ENCODE peak calls at places on chromosome 6, in nine cellular contexts. One of them, this sample, is unnamed.

GRCh38 chr6:168648730-168649129 is 207.7 kb downstream of the SMOC2 start:
- DNase-seq in AG09319: no peak
- DNase-seq in heart left ventricle: no peak
- DNase-seq in NCI-H2029 treated with DMSO at 0.1 percent for 48 hours: no peak
- DNase-seq in aorta: no peak
- DNase-seq in activated T-cell treated with anti-CD3 and anti-CD28 coated beads, Interleukin-2, amount 50 U/mL, for 48 hours: no peak
- DNase-seq in naive B cell: no peak
- DNase-seq in cardiac fibroblast: no peak
- DNase-seq in fibroblast of the aortic adventitia: no peak
- DNase-seq in this sample: no peak

GRCh38 chr6:45915776-45916348 is 99.8 kb downstream of the CLIC5 start:
- DNase-seq in AG09319: no peak
- DNase-seq in heart left ventricle: no peak
- DNase-seq in NCI-H2029 treated with DMSO at 0.1 percent for 48 hours: no peak
- DNase-seq in aorta: no peak
- DNase-seq in activated T-cell treated with anti-CD3 and anti-CD28 coated beads, Interleukin-2, amount 50 U/mL, for 48 hours: no peak
- DNase-seq in naive B cell: no peak
- DNase-seq in cardiac fibroblast: no peak
- DNase-seq in fibroblast of the aortic adventitia: no peak
- DNase-seq in this sample: no peak

GRCh38 chr6:31762878-31763616 is 591 bp downstream of the SAPCD1 start:
- DNase-seq in AG09319: no peak
- DNase-seq in heart left ventricle: no peak
- DNase-seq in NCI-H2029 treated with DMSO at 0.1 percent for 48 hours: no peak
- DNase-seq in aorta: no peak
- DNase-seq in activated T-cell treated with anti-CD3 and anti-CD28 coated beads, Interleukin-2, amount 50 U/mL, for 48 hours: no peak
- DNase-seq in naive B cell: no peak
- DNase-seq in cardiac fibroblast: no peak
- DNase-seq in fibroblast of the aortic adventitia: no peak
- DNase-seq in this sample: no peak

GRCh38 chr6:121319112-121319553 is 15.1 kb downstream of the TBC1D32 start:
- DNase-seq in AG09319: no peak
- DNase-seq in heart left ventricle: no peak
- DNase-seq in NCI-H2029 treated with DMSO at 0.1 percent for 48 hours: no peak
- DNase-seq in aorta: no peak
- DNase-seq in activated T-cell treated with anti-CD3 and anti-CD28 coated beads, Interleukin-2, amount 50 U/mL, for 48 hours: no peak
- DNase-seq in naive B cell: no peak
- DNase-seq in cardiac fibroblast: peak; percentile 60
- DNase-seq in fibroblast of the aortic adventitia: peak; percentile 56
- DNase-seq in this sample: no peak

GRCh38 chr6:166488081-166488685 is 98.3 kb downstream of the RAMACL start:
- DNase-seq in AG09319: no peak
- DNase-seq in heart left ventricle: peak; percentile 70
- DNase-seq in NCI-H2029 treated with DMSO at 0.1 percent for 48 hours: no peak
- DNase-seq in aorta: peak; percentile 86
- DNase-seq in activated T-cell treated with anti-CD3 and anti-CD28 coated beads, Interleukin-2, amount 50 U/mL, for 48 hours: peak; percentile 75
- DNase-seq in naive B cell: peak; percentile 78
- DNase-seq in cardiac fibroblast: peak; percentile 67
- DNase-seq in fibroblast of the aortic adventitia: peak; percentile 23
- DNase-seq in this sample: no peak

GRCh38 chr6:3899061-3899460 is 49.9 kb downstream of the FAM50B start:
- DNase-seq in AG09319: no peak
- DNase-seq in heart left ventricle: no peak
- DNase-seq in NCI-H2029 treated with DMSO at 0.1 percent for 48 hours: no peak
- DNase-seq in aorta: no peak
- DNase-seq in activated T-cell treated with anti-CD3 and anti-CD28 coated beads, Interleukin-2, amount 50 U/mL, for 48 hours: no peak
- DNase-seq in naive B cell: no peak
- DNase-seq in cardiac fibroblast: no peak
- DNase-seq in fibroblast of the aortic adventitia: peak; percentile 53
- DNase-seq in this sample: no peak

GRCh38 chr6:95545691-95546090 is 31.6 kb upstream of the MANEA start:
- DNase-seq in AG09319: no peak
- DNase-seq in heart left ventricle: no peak
- DNase-seq in NCI-H2029 treated with DMSO at 0.1 percent for 48 hours: no peak
- DNase-seq in aorta: no peak
- DNase-seq in activated T-cell treated with anti-CD3 and anti-CD28 coated beads, Interleukin-2, amount 50 U/mL, for 48 hours: no peak
- DNase-seq in naive B cell: no peak
- DNase-seq in cardiac fibroblast: peak; percentile 23
- DNase-seq in fibroblast of the aortic adventitia: no peak
- DNase-seq in this sample: no peak

GRCh38 chr6:122207794-122208193 is 191.7 kb upstream of the HSF2 start:
- DNase-seq in AG09319: no peak
- DNase-seq in heart left ventricle: no peak
- DNase-seq in NCI-H2029 treated with DMSO at 0.1 percent for 48 hours: no peak
- DNase-seq in aorta: no peak
- DNase-seq in activated T-cell treated with anti-CD3 and anti-CD28 coated beads, Interleukin-2, amount 50 U/mL, for 48 hours: no peak
- DNase-seq in naive B cell: no peak
- DNase-seq in cardiac fibroblast: no peak
- DNase-seq in fibroblast of the aortic adventitia: peak; percentile 26
- DNase-seq in this sample: no peak

GRCh38 chr6:16481680-16482079 is 243.3 kb downstream of the GMPR start:
- DNase-seq in AG09319: no peak
- DNase-seq in heart left ventricle: no peak
- DNase-seq in NCI-H2029 treated with DMSO at 0.1 percent for 48 hours: no peak
- DNase-seq in aorta: no peak
- DNase-seq in activated T-cell treated with anti-CD3 and anti-CD28 coated beads, Interleukin-2, amount 50 U/mL, for 48 hours: peak; percentile 54
- DNase-seq in naive B cell: no peak
- DNase-seq in cardiac fibroblast: no peak
- DNase-seq in fibroblast of the aortic adventitia: no peak
- DNase-seq in this sample: no peak

GRCh38 chr6:33988121-33989015 is 157.5 kb downstream of the GRM4 start:
- DNase-seq in AG09319: no peak
- DNase-seq in heart left ventricle: no peak
- DNase-seq in NCI-H2029 treated with DMSO at 0.1 percent for 48 hours: peak; percentile 80
- DNase-seq in aorta: no peak
- DNase-seq in activated T-cell treated with anti-CD3 and anti-CD28 coated beads, Interleukin-2, amount 50 U/mL, for 48 hours: no peak
- DNase-seq in naive B cell: no peak
- DNase-seq in cardiac fibroblast: no peak
- DNase-seq in fibroblast of the aortic adventitia: no peak
- DNase-seq in this sample: no peak

GRCh38 chr6:129719692-129720091 is 9.7 kb upstream of the ARHGAP18 start:
- DNase-seq in AG09319: no peak
- DNase-seq in heart left ventricle: no peak
- DNase-seq in NCI-H2029 treated with DMSO at 0.1 percent for 48 hours: no peak
- DNase-seq in aorta: no peak
- DNase-seq in activated T-cell treated with anti-CD3 and anti-CD28 coated beads, Interleukin-2, amount 50 U/mL, for 48 hours: no peak
- DNase-seq in naive B cell: no peak
- DNase-seq in cardiac fibroblast: peak; percentile 40
- DNase-seq in fibroblast of the aortic adventitia: peak; percentile 74
- DNase-seq in this sample: no peak

GRCh38 chr6:135212020-135212806 is 31.1 kb downstream of the MYB start:
- DNase-seq in AG09319: no peak
- DNase-seq in heart left ventricle: no peak
- DNase-seq in NCI-H2029 treated with DMSO at 0.1 percent for 48 hours: no peak
- DNase-seq in aorta: no peak
- DNase-seq in activated T-cell treated with anti-CD3 and anti-CD28 coated beads, Interleukin-2, amount 50 U/mL, for 48 hours: peak; percentile 44
- DNase-seq in naive B cell: no peak
- DNase-seq in cardiac fibroblast: no peak
- DNase-seq in fibroblast of the aortic adventitia: peak; percentile 21
- DNase-seq in this sample: no peak

GRCh38 chr6:53928641-53929339 is 134.0 kb downstream of the LRRC1 start:
- DNase-seq in AG09319: no peak
- DNase-seq in heart left ventricle: no peak
- DNase-seq in NCI-H2029 treated with DMSO at 0.1 percent for 48 hours: no peak
- DNase-seq in aorta: no peak
- DNase-seq in activated T-cell treated with anti-CD3 and anti-CD28 coated beads, Interleukin-2, amount 50 U/mL, for 48 hours: no peak
- DNase-seq in naive B cell: no peak
- DNase-seq in cardiac fibroblast: no peak
- DNase-seq in fibroblast of the aortic adventitia: peak; percentile 12
- DNase-seq in this sample: no peak

GRCh38 chr6:139112146-139112545 is 22.7 kb upstream of the HECA start:
- DNase-seq in AG09319: no peak
- DNase-seq in heart left ventricle: no peak
- DNase-seq in NCI-H2029 treated with DMSO at 0.1 percent for 48 hours: no peak
- DNase-seq in aorta: no peak
- DNase-seq in activated T-cell treated with anti-CD3 and anti-CD28 coated beads, Interleukin-2, amount 50 U/mL, for 48 hours: no peak
- DNase-seq in naive B cell: no peak
- DNase-seq in cardiac fibroblast: no peak
- DNase-seq in fibroblast of the aortic adventitia: no peak
- DNase-seq in this sample: no peak

GRCh38 chr6:126307859-126308258 is 32.1 kb upstream of the CENPW start:
- DNase-seq in AG09319: no peak
- DNase-seq in heart left ventricle: no peak
- DNase-seq in NCI-H2029 treated with DMSO at 0.1 percent for 48 hours: no peak
- DNase-seq in aorta: no peak
- DNase-seq in activated T-cell treated with anti-CD3 and anti-CD28 coated beads, Interleukin-2, amount 50 U/mL, for 48 hours: no peak
- DNase-seq in naive B cell: no peak
- DNase-seq in cardiac fibroblast: peak; percentile 81
- DNase-seq in fibroblast of the aortic adventitia: peak; percentile 87
- DNase-seq in this sample: no peak

GRCh38 chr6:149917679-149918078 is 5.2 kb downstream of the RAET1G start:
- DNase-seq in AG09319: no peak
- DNase-seq in heart left ventricle: no peak
- DNase-seq in NCI-H2029 treated with DMSO at 0.1 percent for 48 hours: no peak
- DNase-seq in aorta: no peak
- DNase-seq in activated T-cell treated with anti-CD3 and anti-CD28 coated beads, Interleukin-2, amount 50 U/mL, for 48 hours: peak; percentile 6
- DNase-seq in naive B cell: no peak
- DNase-seq in cardiac fibroblast: no peak
- DNase-seq in fibroblast of the aortic adventitia: no peak
- DNase-seq in this sample: no peak

GRCh38 chr6:54307412-54308036 is 717 bp upstream of the TINAG start:
- DNase-seq in AG09319: no peak
- DNase-seq in heart left ventricle: no peak
- DNase-seq in NCI-H2029 treated with DMSO at 0.1 percent for 48 hours: no peak
- DNase-seq in aorta: no peak
- DNase-seq in activated T-cell treated with anti-CD3 and anti-CD28 coated beads, Interleukin-2, amount 50 U/mL, for 48 hours: no peak
- DNase-seq in naive B cell: no peak
- DNase-seq in cardiac fibroblast: no peak
- DNase-seq in fibroblast of the aortic adventitia: no peak
- DNase-seq in this sample: no peak

GRCh38 chr6:157759028-157759427 is 64.0 kb upstream of the SNX9 start:
- DNase-seq in AG09319: no peak
- DNase-seq in heart left ventricle: no peak
- DNase-seq in NCI-H2029 treated with DMSO at 0.1 percent for 48 hours: no peak
- DNase-seq in aorta: no peak
- DNase-seq in activated T-cell treated with anti-CD3 and anti-CD28 coated beads, Interleukin-2, amount 50 U/mL, for 48 hours: no peak
- DNase-seq in naive B cell: no peak
- DNase-seq in cardiac fibroblast: no peak
- DNase-seq in fibroblast of the aortic adventitia: no peak
- DNase-seq in this sample: no peak

GRCh38 chr6:102039450-102039849 is 645.9 kb downstream of the GRIK2 start:
- DNase-seq in AG09319: no peak
- DNase-seq in heart left ventricle: no peak
- DNase-seq in NCI-H2029 treated with DMSO at 0.1 percent for 48 hours: no peak
- DNase-seq in aorta: no peak
- DNase-seq in activated T-cell treated with anti-CD3 and anti-CD28 coated beads, Interleukin-2, amount 50 U/mL, for 48 hours: no peak
- DNase-seq in naive B cell: no peak
- DNase-seq in cardiac fibroblast: no peak
- DNase-seq in fibroblast of the aortic adventitia: no peak
- DNase-seq in this sample: no peak

GRCh38 chr6:165308926-165309731 is at the start of gene C6orf118:
- DNase-seq in AG09319: no peak
- DNase-seq in heart left ventricle: peak; percentile 59
- DNase-seq in NCI-H2029 treated with DMSO at 0.1 percent for 48 hours: peak; percentile 43
- DNase-seq in aorta: no peak
- DNase-seq in activated T-cell treated with anti-CD3 and anti-CD28 coated beads, Interleukin-2, amount 50 U/mL, for 48 hours: peak; percentile 16
- DNase-seq in naive B cell: no peak
- DNase-seq in cardiac fibroblast: peak; percentile 84
- DNase-seq in fibroblast of the aortic adventitia: peak; percentile 61
- DNase-seq in this sample: no peak

GRCh38 chr6:4491501-4492260 is 284.5 kb upstream of the CDYL start:
- DNase-seq in AG09319: no peak
- DNase-seq in heart left ventricle: no peak
- DNase-seq in NCI-H2029 treated with DMSO at 0.1 percent for 48 hours: no peak
- DNase-seq in aorta: no peak
- DNase-seq in activated T-cell treated with anti-CD3 and anti-CD28 coated beads, Interleukin-2, amount 50 U/mL, for 48 hours: no peak
- DNase-seq in naive B cell: no peak
- DNase-seq in cardiac fibroblast: peak; percentile 85
- DNase-seq in fibroblast of the aortic adventitia: no peak
- DNase-seq in this sample: no peak

GRCh38 chr6:75183099-75183541 is 22.7 kb downstream of the COL12A1 start:
- DNase-seq in AG09319: peak; percentile 59
- DNase-seq in heart left ventricle: no peak
- DNase-seq in NCI-H2029 treated with DMSO at 0.1 percent for 48 hours: no peak
- DNase-seq in aorta: no peak
- DNase-seq in activated T-cell treated with anti-CD3 and anti-CD28 coated beads, Interleukin-2, amount 50 U/mL, for 48 hours: no peak
- DNase-seq in naive B cell: no peak
- DNase-seq in cardiac fibroblast: no peak
- DNase-seq in fibroblast of the aortic adventitia: peak; percentile 64
- DNase-seq in this sample: no peak

GRCh38 chr6:22145823-22146379 is 150.9 kb downstream of the PRL start:
- DNase-seq in AG09319: peak; percentile 64
- DNase-seq in heart left ventricle: peak; percentile 27
- DNase-seq in NCI-H2029 treated with DMSO at 0.1 percent for 48 hours: peak; percentile 56
- DNase-seq in aorta: no peak
- DNase-seq in activated T-cell treated with anti-CD3 and anti-CD28 coated beads, Interleukin-2, amount 50 U/mL, for 48 hours: peak; percentile 17
- DNase-seq in naive B cell: no peak
- DNase-seq in cardiac fibroblast: peak; percentile 63
- DNase-seq in fibroblast of the aortic adventitia: peak; percentile 83
- DNase-seq in this sample: no peak

GRCh38 chr6:116087437-116088027 is 13.1 kb upstream of the NT5DC1 start:
- DNase-seq in AG09319: peak; percentile 18
- DNase-seq in heart left ventricle: no peak
- DNase-seq in NCI-H2029 treated with DMSO at 0.1 percent for 48 hours: no peak
- DNase-seq in aorta: no peak
- DNase-seq in activated T-cell treated with anti-CD3 and anti-CD28 coated beads, Interleukin-2, amount 50 U/mL, for 48 hours: no peak
- DNase-seq in naive B cell: peak; percentile 12
- DNase-seq in cardiac fibroblast: peak; percentile 42
- DNase-seq in fibroblast of the aortic adventitia: peak; percentile 47
- DNase-seq in this sample: no peak

GRCh38 chr6:127366281-127367022 is 23.0 kb upstream of the ECHDC1 start:
- DNase-seq in AG09319: peak; percentile 84
- DNase-seq in heart left ventricle: no peak
- DNase-seq in NCI-H2029 treated with DMSO at 0.1 percent for 48 hours: no peak
- DNase-seq in aorta: peak; percentile 60
- DNase-seq in activated T-cell treated with anti-CD3 and anti-CD28 coated beads, Interleukin-2, amount 50 U/mL, for 48 hours: no peak
- DNase-seq in naive B cell: no peak
- DNase-seq in cardiac fibroblast: peak; percentile 99
- DNase-seq in fibroblast of the aortic adventitia: peak; percentile 98
- DNase-seq in this sample: peak; percentile 34

GRCh38 chr6:37872385-37872768 is 52.9 kb downstream of the ZFAND3 start:
- DNase-seq in AG09319: no peak
- DNase-seq in heart left ventricle: no peak
- DNase-seq in NCI-H2029 treated with DMSO at 0.1 percent for 48 hours: no peak
- DNase-seq in aorta: no peak
- DNase-seq in activated T-cell treated with anti-CD3 and anti-CD28 coated beads, Interleukin-2, amount 50 U/mL, for 48 hours: no peak
- DNase-seq in naive B cell: no peak
- DNase-seq in cardiac fibroblast: no peak
- DNase-seq in fibroblast of the aortic adventitia: no peak
- DNase-seq in this sample: no peak

GRCh38 chr6:157823523-157824370 is 701 bp downstream of the SNX9 start:
- DNase-seq in AG09319: peak; percentile 62
- DNase-seq in heart left ventricle: peak; percentile 53
- DNase-seq in NCI-H2029 treated with DMSO at 0.1 percent for 48 hours: peak; percentile 30
- DNase-seq in aorta: peak; percentile 62
- DNase-seq in activated T-cell treated with anti-CD3 and anti-CD28 coated beads, Interleukin-2, amount 50 U/mL, for 48 hours: peak; percentile 86
- DNase-seq in naive B cell: peak; percentile 91
- DNase-seq in cardiac fibroblast: peak; percentile 83
- DNase-seq in fibroblast of the aortic adventitia: peak; percentile 85
- DNase-seq in this sample: no peak

GRCh38 chr6:166950443-166950821 is 5.9 kb downstream of the RNASET2 start:
- DNase-seq in AG09319: no peak
- DNase-seq in heart left ventricle: no peak
- DNase-seq in NCI-H2029 treated with DMSO at 0.1 percent for 48 hours: no peak
- DNase-seq in aorta: no peak
- DNase-seq in activated T-cell treated with anti-CD3 and anti-CD28 coated beads, Interleukin-2, amount 50 U/mL, for 48 hours: peak; percentile 43
- DNase-seq in naive B cell: peak; percentile 64
- DNase-seq in cardiac fibroblast: no peak
- DNase-seq in fibroblast of the aortic adventitia: no peak
- DNase-seq in this sample: no peak

GRCh38 chr6:144158133-144158532 is 7.8 kb downstream of the STX11 start:
- DNase-seq in AG09319: peak; percentile 65
- DNase-seq in heart left ventricle: peak; percentile 68
- DNase-seq in NCI-H2029 treated with DMSO at 0.1 percent for 48 hours: no peak
- DNase-seq in aorta: no peak
- DNase-seq in activated T-cell treated with anti-CD3 and anti-CD28 coated beads, Interleukin-2, amount 50 U/mL, for 48 hours: no peak
- DNase-seq in naive B cell: no peak
- DNase-seq in cardiac fibroblast: peak; percentile 83
- DNase-seq in fibroblast of the aortic adventitia: peak; percentile 98
- DNase-seq in this sample: no peak

GRCh38 chr6:130306377-130306776 is 59.4 kb upstream of the TMEM200A start:
- DNase-seq in AG09319: no peak
- DNase-seq in heart left ventricle: no peak
- DNase-seq in NCI-H2029 treated with DMSO at 0.1 percent for 48 hours: no peak
- DNase-seq in aorta: no peak
- DNase-seq in activated T-cell treated with anti-CD3 and anti-CD28 coated beads, Interleukin-2, amount 50 U/mL, for 48 hours: no peak
- DNase-seq in naive B cell: no peak
- DNase-seq in cardiac fibroblast: no peak
- DNase-seq in fibroblast of the aortic adventitia: no peak
- DNase-seq in this sample: no peak

GRCh38 chr6:166417285-166417691 is 34.5 kb upstream of the MPC1 start:
- DNase-seq in AG09319: no peak
- DNase-seq in heart left ventricle: no peak
- DNase-seq in NCI-H2029 treated with DMSO at 0.1 percent for 48 hours: no peak
- DNase-seq in aorta: no peak
- DNase-seq in activated T-cell treated with anti-CD3 and anti-CD28 coated beads, Interleukin-2, amount 50 U/mL, for 48 hours: peak; percentile 70
- DNase-seq in naive B cell: no peak
- DNase-seq in cardiac fibroblast: no peak
- DNase-seq in fibroblast of the aortic adventitia: no peak
- DNase-seq in this sample: no peak